ENCODE peak calls at places on chromosomes 6 and 20, in six cellular contexts. U, J, Q, L, A and F are unnamed samples.

GRCh38 chr6:170295519-170296422 is 4.9 kb upstream of the DLL1 start:
- DNase-seq in Q (peak), J (no peak), A (peak), L (no peak), U (peak), F (peak)

GRCh38 chr6:37557645-37558114 is 58.0 kb upstream of the CCDC167 start:
- DNase-seq in J (no peak), Q (no peak), A (no peak), L (no peak), U (no peak), F (no peak)

GRCh38 chr20:53883098-53883762 is 187.2 kb downstream of the BCAS1 start:
- DNase-seq in J (no peak), L (no peak), U (no peak), Q (no peak), A (no peak), F (no peak)

GRCh38 chr6:167850792-167851191 is 24.1 kb downstream of the AFDN start:
- DNase-seq in A (no peak), Q (no peak), L (no peak), U (no peak), J (no peak), F (no peak)

GRCh38 chr20:43680976-43681375 is 14.1 kb downstream of the MYBL2 start:
- DNase-seq in Q (no peak), J (no peak), A (no peak), U (no peak), L (no peak), F (no peak)

GRCh38 chr6:88641178-88641903 is 322.1 kb downstream of the RNGTT start:
- DNase-seq in Q (no peak), U (no peak), A (no peak), J (peak), L (no peak), F (no peak)

GRCh38 chr20:11467436-11467835 is 450.3 kb upstream of the BTBD3 start:
- DNase-seq in A (no peak), Q (no peak), U (no peak), L (no peak), J (no peak), F (no peak)

GRCh38 chr6:27188885-27189418 is 58.5 kb upstream of the PRSS16 start:
- DNase-seq in J (peak), A (peak), L (peak), U (peak), Q (peak), F (no peak)

GRCh38 chr20:61924211-61924857 is 141.3 kb downstream of the TAF4 start:
- DNase-seq in Q (no peak), J (no peak), A (no peak), L (no peak), U (no peak), F (peak)

GRCh38 chr6:56802570-56802969 is 152.3 kb upstream of the BEND6 start:
- DNase-seq in U (no peak), A (peak), L (no peak), J (peak), Q (no peak), F (no peak)

GRCh38 chr20:43507150-43508080 is at the start of gene L3MBTL1:
- DNase-seq in A (peak), U (no peak), Q (no peak), J (no peak), L (no peak), F (peak)

GRCh38 chr20:50464026-50464724 is 46.0 kb upstream of the PTPN1 start:
- DNase-seq in A (no peak), L (peak), Q (peak), U (peak), J (peak), F (peak)

GRCh38 chr20:8996817-8997512 is 71.9 kb upstream of the PLCB4 start:
- DNase-seq in L (no peak), Q (no peak), A (no peak), J (no peak), U (no peak), F (no peak)

GRCh38 chr20:37233471-37234253 is 28.0 kb downstream of the GHRH start:
- DNase-seq in Q (no peak), U (no peak), J (no peak), A (no peak), L (no peak), F (no peak)

GRCh38 chr6:136470044-136470443 is 80.2 kb downstream of the MAP7 start:
- DNase-seq in J (no peak), A (no peak), L (no peak), U (no peak), Q (no peak), F (no peak)

GRCh38 chr20:38284893-38285444 is 19.0 kb upstream of the BPI start:
- DNase-seq in Q (no peak), J (no peak), A (no peak), U (no peak), L (no peak), F (no peak)

GRCh38 chr6:139474145-139475108 is 100.0 kb upstream of the CITED2 start:
- DNase-seq in J (peak), L (peak), A (no peak), U (no peak), Q (no peak), F (no peak)

GRCh38 chr6:75201901-75202672 is 3.8 kb downstream of the COL12A1 start:
- DNase-seq in A (no peak), J (no peak), Q (no peak), L (peak), U (no peak), F (peak)

GRCh38 chr20:59342017-59342957 is 41.9 kb downstream of the EDN3 start:
- DNase-seq in J (no peak), A (no peak), Q (no peak), U (no peak), L (no peak), F (no peak)

GRCh38 chr6:16676978-16677377 is 84.3 kb downstream of the ATXN1 start:
- DNase-seq in J (no peak), A (no peak), L (no peak), U (no peak), Q (no peak), F (no peak)

GRCh38 chr6:131976545-131977061 is 25.4 kb upstream of the CCN2 start:
- DNase-seq in J (no peak), A (no peak), L (no peak), Q (no peak), U (no peak), F (no peak)

GRCh38 chr6:154840363-154840762 is 107.1 kb downstream of the SCAF8 start:
- DNase-seq in J (no peak), L (no peak), Q (no peak), A (no peak), U (no peak), F (no peak)

GRCh38 chr20:64111841-64112641 is 4.7 kb upstream of the NPBWR2 start:
- DNase-seq in U (no peak), A (no peak), J (no peak), L (peak), Q (no peak), F (peak)

GRCh38 chr20:11193241-11193640 is 519.4 kb upstream of the JAG1 start:
- DNase-seq in A (no peak), J (no peak), U (no peak), Q (no peak), L (no peak), F (no peak)

GRCh38 chr20:49595811-49596545 is 28.0 kb upstream of the PTGIS start:
- DNase-seq in J (no peak), U (no peak), Q (peak), L (peak), A (no peak), F (no peak)

GRCh38 chr6:163716690-163717089 is 302.2 kb downstream of the QKI start:
- DNase-seq in L (no peak), U (no peak), A (no peak), Q (no peak), J (no peak), F (peak)

GRCh38 chr20:61014486-61014885 is 237.6 kb upstream of the CDH4 start:
- DNase-seq in J (no peak), L (no peak), U (no peak), Q (no peak), A (no peak), F (no peak)

GRCh38 chr6:69887026-69887425 is 20.7 kb downstream of the COL19A1 start:
- DNase-seq in U (no peak), Q (no peak), L (no peak), J (no peak), A (no peak), F (no peak)

GRCh38 chr20:50151034-50151743 is 2.3 kb downstream of the PEDS1 start:
- DNase-seq in Q (no peak), J (no peak), A (peak), L (no peak), U (no peak), F (no peak)

GRCh38 chr6:28635547-28636158 is 110.0 kb downstream of the GPX5 start:
- DNase-seq in L (no peak), Q (no peak), A (no peak), J (no peak), U (no peak), F (no peak)

GRCh38 chr6:27786048-27786447 is 126.1 kb downstream of the OR2B2 start:
- DNase-seq in J (no peak), L (no peak), A (no peak), U (no peak), Q (no peak), F (no peak)

GRCh38 chr6:13794184-13794583 is 20.2 kb downstream of the MCUR1 start:
- DNase-seq in J (no peak), Q (no peak), U (no peak), A (no peak), L (no peak), F (no peak)

GRCh38 chr20:3010985-3011723 is 32.3 kb upstream of the GNRH2 start:
- DNase-seq in A (no peak), J (no peak), U (no peak), Q (no peak), L (no peak), F (no peak)

GRCh38 chr6:143993965-143994646 is 14.0 kb downstream of the PLAGL1 start:
- DNase-seq in Q (no peak), U (no peak), L (no peak), J (no peak), A (no peak), F (no peak)

GRCh38 chr20:37980876-37981275 is 52.4 kb downstream of the TTI1 start:
- DNase-seq in J (no peak), Q (no peak), U (no peak), A (no peak), L (no peak), F (no peak)

GRCh38 chr6:37630281-37630799 is 67.3 kb downstream of the MDGA1 start:
- DNase-seq in A (no peak), Q (no peak), L (peak), J (no peak), U (no peak), F (peak)

GRCh38 chr20:54025166-54025835 is 45.1 kb downstream of the BCAS1 start:
- DNase-seq in L (no peak), A (no peak), U (no peak), J (peak), Q (no peak), F (no peak)

GRCh38 chr20:62235001-62235776 is 3.1 kb upstream of the OSBPL2 start:
- DNase-seq in L (no peak), Q (no peak), J (no peak), U (no peak), A (no peak), F (no peak)

GRCh38 chr6:161164182-161164625 is 109.7 kb downstream of the AGPAT4 start:
- DNase-seq in L (peak), U (no peak), J (no peak), A (no peak), Q (no peak), F (no peak)